ENCODE peak calls at places on chromosomes 12 and 14, in eight cellular contexts. One of them, this sample, is unnamed.

GRCh38 chr14:22657861-22658260 is 13.7 kb upstream of the OR6J1 start:
- DNase-seq in activated gamma-delta T cell treated with Interleukin-2 at 50 U/mL for 16 hours: no peak
- DNase-seq in PC-3: peak; percentile 52
- DNase-seq in HEK293T: no peak
- DNase-seq in amygdala: no peak
- DNase-seq in NAMALWA: peak; percentile 19
- DNase-seq in ureter: no peak
- DNase-seq in NCI-H748 treated with DMSO at 0.1 percent for 48 hours: peak; percentile 9
- DNase-seq in this sample: peak; percentile 17

GRCh38 chr14:100488057-100488456 is 99.2 kb downstream of the BEGAIN start:
- DNase-seq in activated gamma-delta T cell treated with Interleukin-2 at 50 U/mL for 16 hours: peak; percentile 11
- DNase-seq in PC-3: no peak
- DNase-seq in HEK293T: no peak
- DNase-seq in amygdala: no peak
- DNase-seq in NAMALWA: no peak
- DNase-seq in ureter: no peak
- DNase-seq in NCI-H748 treated with DMSO at 0.1 percent for 48 hours: peak; percentile 46
- DNase-seq in this sample: no peak

GRCh38 chr12:64057706-64058105 is 164.4 kb downstream of the KICS2 start:
- DNase-seq in activated gamma-delta T cell treated with Interleukin-2 at 50 U/mL for 16 hours: no peak
- DNase-seq in PC-3: no peak
- DNase-seq in HEK293T: no peak
- DNase-seq in amygdala: no peak
- DNase-seq in NAMALWA: no peak
- DNase-seq in ureter: no peak
- DNase-seq in NCI-H748 treated with DMSO at 0.1 percent for 48 hours: no peak
- DNase-seq in this sample: no peak

GRCh38 chr12:76006028-76006916 is 25.3 kb downstream of the PHLDA1 start:
- DNase-seq in activated gamma-delta T cell treated with Interleukin-2 at 50 U/mL for 16 hours: no peak
- DNase-seq in PC-3: no peak
- DNase-seq in HEK293T: no peak
- DNase-seq in amygdala: no peak
- DNase-seq in NAMALWA: no peak
- DNase-seq in ureter: no peak
- DNase-seq in NCI-H748 treated with DMSO at 0.1 percent for 48 hours: no peak
- DNase-seq in this sample: no peak

GRCh38 chr14:95190346-95190840 is 33.1 kb upstream of the DICER1 start:
- DNase-seq in activated gamma-delta T cell treated with Interleukin-2 at 50 U/mL for 16 hours: no peak
- DNase-seq in PC-3: no peak
- DNase-seq in HEK293T: no peak
- DNase-seq in amygdala: no peak
- DNase-seq in NAMALWA: no peak
- DNase-seq in ureter: no peak
- DNase-seq in NCI-H748 treated with DMSO at 0.1 percent for 48 hours: no peak
- DNase-seq in this sample: no peak

GRCh38 chr14:29724991-29725390 is 202.7 kb downstream of the PRKD1 start:
- DNase-seq in activated gamma-delta T cell treated with Interleukin-2 at 50 U/mL for 16 hours: no peak
- DNase-seq in PC-3: no peak
- DNase-seq in HEK293T: peak; percentile 9
- DNase-seq in amygdala: no peak
- DNase-seq in NAMALWA: no peak
- DNase-seq in ureter: no peak
- DNase-seq in NCI-H748 treated with DMSO at 0.1 percent for 48 hours: peak; percentile 71
- DNase-seq in this sample: peak; percentile 50

GRCh38 chr14:70934502-70935134 is 27.4 kb downstream of the PCNX1 start:
- DNase-seq in activated gamma-delta T cell treated with Interleukin-2 at 50 U/mL for 16 hours: no peak
- DNase-seq in PC-3: no peak
- DNase-seq in HEK293T: no peak
- DNase-seq in amygdala: no peak
- DNase-seq in NAMALWA: no peak
- DNase-seq in ureter: no peak
- DNase-seq in NCI-H748 treated with DMSO at 0.1 percent for 48 hours: no peak
- DNase-seq in this sample: no peak

GRCh38 chr14:75141967-75142366 is 15.1 kb upstream of the NEK9 start:
- DNase-seq in activated gamma-delta T cell treated with Interleukin-2 at 50 U/mL for 16 hours: peak; percentile 19
- DNase-seq in PC-3: peak; percentile 22
- DNase-seq in HEK293T: peak; percentile 25
- DNase-seq in amygdala: no peak
- DNase-seq in NAMALWA: peak; percentile 24
- DNase-seq in ureter: no peak
- DNase-seq in NCI-H748 treated with DMSO at 0.1 percent for 48 hours: no peak
- DNase-seq in this sample: peak; percentile 24

GRCh38 chr14:75132374-75133086 is 5.7 kb upstream of the NEK9 start:
- DNase-seq in activated gamma-delta T cell treated with Interleukin-2 at 50 U/mL for 16 hours: peak; percentile 48
- DNase-seq in PC-3: peak; percentile 93
- DNase-seq in HEK293T: peak; percentile 45
- DNase-seq in amygdala: peak; percentile 53
- DNase-seq in NAMALWA: peak; percentile 77
- DNase-seq in ureter: peak; percentile 70
- DNase-seq in NCI-H748 treated with DMSO at 0.1 percent for 48 hours: peak; percentile 53
- DNase-seq in this sample: peak; percentile 81

GRCh38 chr12:79512068-79512467 is 178.7 kb downstream of the PAWR start:
- DNase-seq in activated gamma-delta T cell treated with Interleukin-2 at 50 U/mL for 16 hours: no peak
- DNase-seq in PC-3: peak; percentile 38
- DNase-seq in HEK293T: no peak
- DNase-seq in amygdala: no peak
- DNase-seq in NAMALWA: peak; percentile 37
- DNase-seq in ureter: no peak
- DNase-seq in NCI-H748 treated with DMSO at 0.1 percent for 48 hours: no peak
- DNase-seq in this sample: peak; percentile 47

GRCh38 chr14:103597623-103598372 is 31.2 kb upstream of the KLC1 start:
- DNase-seq in activated gamma-delta T cell treated with Interleukin-2 at 50 U/mL for 16 hours: no peak
- DNase-seq in PC-3: peak; percentile 92
- DNase-seq in HEK293T: peak; percentile 36
- DNase-seq in amygdala: peak; percentile 55
- DNase-seq in NAMALWA: no peak
- DNase-seq in ureter: no peak
- DNase-seq in NCI-H748 treated with DMSO at 0.1 percent for 48 hours: no peak
- DNase-seq in this sample: no peak

GRCh38 chr12:85920324-85920947 is 46.3 kb downstream of the NTS start:
- DNase-seq in activated gamma-delta T cell treated with Interleukin-2 at 50 U/mL for 16 hours: no peak
- DNase-seq in PC-3: peak; percentile 78
- DNase-seq in HEK293T: peak; percentile 17
- DNase-seq in amygdala: no peak
- DNase-seq in NAMALWA: peak; percentile 58
- DNase-seq in ureter: no peak
- DNase-seq in NCI-H748 treated with DMSO at 0.1 percent for 48 hours: peak; percentile 47
- DNase-seq in this sample: peak; percentile 12

GRCh38 chr12:96881608-96882007 is 25.4 kb upstream of the NEDD1 start:
- DNase-seq in activated gamma-delta T cell treated with Interleukin-2 at 50 U/mL for 16 hours: no peak
- DNase-seq in PC-3: no peak
- DNase-seq in HEK293T: no peak
- DNase-seq in amygdala: no peak
- DNase-seq in NAMALWA: no peak
- DNase-seq in ureter: no peak
- DNase-seq in NCI-H748 treated with DMSO at 0.1 percent for 48 hours: no peak
- DNase-seq in this sample: no peak

This sample was measured in neural progenitor cell.